ENCODE peak calls at places on chromosome 13, in six cellular contexts. W, B, Y, R, C and K are unnamed samples. For H3K9me3 and H3K4me1, the result is how much of the 10 kb centered on the place peaks cover.

GRCh38 chr13:24662195-24663088 is 17.8 kb upstream of the ATP12A start:
- DNase-seq in W (no peak), C (no peak), B (no peak), R (no peak), Y (no peak), K (no peak)

GRCh38 chr13:71242191-71242590 is 624.8 kb downstream of the DACH1 start:
- DNase-seq in B (no peak), W (no peak), C (no peak), Y (peak), R (no peak), K (no peak)

GRCh38 chr13:42272115-42272756 is at the start of gene AKAP11:
- DNase-seq in R (peak), W (no peak), Y (no peak), B (no peak), C (no peak), K (peak)

GRCh38 chr13:98653471-98653985 is 76.6 kb upstream of the STK24 start:
- DNase-seq in R (peak), W (peak), B (peak), C (peak), Y (peak), K (peak)

GRCh38 chr13:30870049-30870884 is 35.8 kb upstream of the MEDAG start:
- DNase-seq in Y (peak), W (peak), R (peak), C (no peak), B (peak), K (no peak)

GRCh38 chr13:27599845-27600553 is 20.3 kb downstream of the LNX2 start:
- DNase-seq in W (no peak), C (peak), Y (no peak), B (no peak), R (no peak), K (no peak)

GRCh38 chr13:66933994-66934393 is 296.1 kb downstream of the PCDH9 start:
- DNase-seq in R (no peak), Y (no peak), B (no peak), W (no peak), C (no peak), K (no peak)

GRCh38 chr13:41833201-41833600 is 127.7 kb downstream of the VWA8 start:
- DNase-seq in W (no peak), B (no peak), C (no peak), Y (no peak), R (no peak), K (no peak)

GRCh38 chr13:53778937-53779336 is 750.3 kb downstream of the OLFM4 start:
- DNase-seq in R (no peak), C (no peak), W (no peak), B (no peak), Y (no peak), K (no peak)

GRCh38 chr13:89783221-89783755 is 1564.2 kb upstream of the MIR17HG start:
- DNase-seq in W (no peak), C (no peak), R (no peak), Y (peak), B (no peak), K (peak)

GRCh38 chr13:30792257-30793000 is 57.1 kb downstream of the ALOX5AP start:
- DNase-seq in Y (peak), B (peak), R (no peak), C (peak), W (peak), K (peak)

GRCh38 chr13:49315756-49316481 is 68.2 kb downstream of the CDADC1 start:
- DNase-seq in B (no peak), Y (no peak), W (no peak), C (no peak), R (no peak), K (no peak)

GRCh38 chr13:82791035-82791434 is 1091.2 kb downstream of the SLITRK1 start:
- DNase-seq in W (no peak), R (no peak), Y (no peak), B (no peak), C (no peak), K (no peak)

GRCh38 chr13:45769072-45769471 is 67.0 kb downstream of the CBY2 start:
- DNase-seq in W (no peak), C (no peak), Y (no peak), R (no peak), B (peak), K (no peak)

GRCh38 chr13:75258159-75258782 is 223.7 kb downstream of the TBC1D4 start:
- DNase-seq in C (peak), R (peak), Y (no peak), W (no peak), B (no peak), K (no peak)

GRCh38 chr13:39561971-39562370 is 41.0 kb downstream of the LHFPL6 start:
- DNase-seq in Y (no peak), B (no peak), R (no peak), W (no peak), C (no peak), K (no peak)

GRCh38 chr13:39567569-39567968 is 35.4 kb downstream of the LHFPL6 start:
- DNase-seq in Y (no peak), C (no peak), R (no peak), W (no peak), B (no peak), K (no peak)

GRCh38 chr13:39566216-39566869 is 36.6 kb downstream of the LHFPL6 start:
- DNase-seq in C (no peak), B (no peak), R (no peak), Y (no peak), W (no peak), K (no peak)

GRCh38 chr13:39559838-39560237 is 43.2 kb downstream of the LHFPL6 start:
- DNase-seq in R (no peak), Y (no peak), W (no peak), C (no peak), B (no peak), K (no peak)

DNA sequence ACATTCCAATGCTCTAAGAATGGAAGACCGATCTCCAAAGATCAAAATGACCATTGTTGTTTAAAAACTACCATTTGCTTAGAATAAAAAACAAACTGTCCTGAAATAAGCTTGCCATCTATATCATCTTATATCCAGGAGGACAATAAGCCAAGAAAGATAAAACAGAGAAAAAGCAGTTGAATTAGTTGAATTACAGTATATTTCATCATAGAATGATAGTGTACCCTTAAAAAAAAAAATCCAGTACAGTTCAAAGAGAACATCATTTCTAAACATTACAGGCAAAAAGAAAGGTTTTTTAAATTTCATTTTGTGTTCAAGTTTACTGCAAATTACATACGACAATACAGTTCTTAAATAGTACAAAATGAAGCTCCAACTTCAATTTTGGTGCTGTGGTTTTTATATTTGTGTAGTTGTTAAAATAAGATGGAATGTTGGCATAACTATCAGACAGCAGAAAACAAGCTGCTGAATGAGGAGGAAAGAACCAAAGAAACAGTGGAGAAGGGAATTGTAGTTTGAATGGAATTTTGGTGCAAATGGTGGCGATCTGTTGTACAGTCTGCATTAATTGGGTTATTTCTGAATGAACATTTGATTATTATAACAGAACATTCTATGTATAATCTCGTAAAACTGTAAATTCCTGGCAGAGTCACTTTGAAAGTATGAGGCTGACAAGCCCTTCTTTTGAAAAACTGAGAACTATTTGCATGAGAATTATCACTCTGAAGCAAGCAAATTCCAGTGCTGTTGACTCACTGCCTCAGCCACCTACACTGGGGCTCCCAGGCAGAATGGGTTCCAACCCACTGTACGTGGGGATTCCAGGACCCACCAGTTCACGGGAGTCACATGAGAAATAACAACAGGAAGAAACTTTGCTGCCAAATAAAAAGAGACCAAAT is 37.7 kb downstream of the LHFPL6 start:
- DNase-seq in B (peak), W (no peak), Y (no peak), R (no peak), C (no peak), K (no peak)
- H3K4me3 ChIP-seq in B (no peak), W (no peak), Y (no peak), R (no peak), C (peak), K (no peak)

GRCh38 chr13:18947376-18947977 is 234.1 kb downstream of the TUBA3C start:
- DNase-seq in W (no peak), B (no peak), R (no peak), C (no peak), Y (no peak), K (no peak)

GRCh38 chr13:18946738-18947137 is 234.9 kb downstream of the TUBA3C start:
- DNase-seq in R (no peak), Y (peak), W (no peak), B (peak), C (no peak), K (peak)

GRCh38 chr13:18943721-18944391 is 237.8 kb downstream of the TUBA3C start:
- DNase-seq in C (no peak), Y (peak), W (no peak), R (no peak), B (no peak), K (peak)

GRCh38 chr13:18943273-18943672 is 238.4 kb downstream of the TUBA3C start:
- DNase-seq in C (no peak), W (no peak), R (no peak), Y (peak), B (no peak), K (no peak)

GRCh38 chr13:18944501-18945068 is 237.0 kb downstream of the TUBA3C start:
- DNase-seq in R (no peak), B (no peak), C (no peak), W (no peak), Y (peak), K (peak)
- H3K9me3 ChIP-seq in R (under half), B (under half), C (under half), W (under half), Y (under half), K (under half)

DNA sequence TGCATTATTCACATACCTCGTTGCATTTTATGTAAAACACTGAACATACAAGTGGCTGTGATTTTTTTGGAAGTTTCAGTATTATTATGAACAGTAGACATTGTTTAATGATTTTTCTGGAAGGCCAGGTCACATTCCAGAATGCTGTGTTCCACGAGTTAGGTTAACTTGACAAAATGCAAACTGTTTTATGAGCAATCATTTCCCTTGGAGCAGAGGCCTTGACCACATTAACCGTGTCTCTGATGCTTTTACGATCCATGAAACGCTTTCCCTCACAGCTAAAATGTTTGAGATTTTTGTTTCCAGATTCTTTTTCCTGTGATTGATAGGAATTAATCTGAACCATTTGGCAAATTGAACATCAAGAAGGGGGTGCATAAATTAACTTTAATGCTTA is 57.8 kb downstream of the MBNL2 start:
- DNase-seq in R (no peak), W (no peak), Y (no peak), C (no peak), B (no peak), K (no peak)
- H3K4me1 ChIP-seq in R (under half), W (half or more), Y (under half), C (half or more), B (under half), K (under half)

GRCh38 chr13:93217701-93218100 is 8.9 kb upstream of the GPC6 start:
- DNase-seq in B (peak), R (no peak), Y (no peak), C (no peak), W (no peak), K (no peak)
- H3K4me3 ChIP-seq in B (peak), R (no peak), Y (no peak), C (no peak), W (no peak), K (no peak)

GRCh38 chr13:109815651-109816050 is 29.3 kb upstream of the IRS2 start:
- DNase-seq in B (no peak), Y (no peak), W (no peak), R (no peak), C (no peak), K (no peak)

GRCh38 chr13:109813663-109814062 is 27.3 kb upstream of the IRS2 start:
- DNase-seq in W (no peak), Y (no peak), R (no peak), B (no peak), C (no peak), K (no peak)

GRCh38 chr13:109809216-109809890 is 23.0 kb upstream of the IRS2 start:
- DNase-seq in C (no peak), Y (no peak), R (no peak), B (no peak), W (no peak), K (no peak)

GRCh38 chr13:109810761-109811510 is 24.6 kb upstream of the IRS2 start:
- DNase-seq in R (no peak), W (no peak), B (no peak), Y (peak), C (no peak), K (peak)

GRCh38 chr13:109812375-109812774 is 26.0 kb upstream of the IRS2 start:
- DNase-seq in R (no peak), W (no peak), B (no peak), Y (peak), C (no peak), K (no peak)
- H3K9me3 ChIP-seq in R (under half), W (under half), B (under half), Y (under half), C (under half), K (under half)